ENCODE peak calls at places on chromosomes 6 and 20, in ten cellular contexts. N is B cell; D is IMR-90; T is fibroblast of lung; O is CD8-positive, alpha-beta T cell; X is choroid plexus epithelial cell; M is upper lobe of right lung; A is fibroblast of villous mesenchyme; P is bronchial epithelial cell; Q is GM10248. B is an unnamed sample.

GRCh38 chr20:32444474-32445220 is 86.5 kb downstream of the ASXL1 start:
- DNase-seq in M (no peak), A (no peak), P (no peak), X (no peak), N (peak; percentile 13), T (no peak), D (no peak), O (no peak), Q (no peak), B (no peak)

GRCh38 chr6:20362623-20363022 is 39.1 kb upstream of the E2F3 start:
- DNase-seq in O (no peak), A (no peak), M (no peak), P (no peak), T (no peak), Q (no peak), D (no peak), X (no peak), N (no peak), B (no peak)

GRCh38 chr20:47336013-47336754 is 20.3 kb downstream of the ZMYND8 start:
- DNase-seq in D (peak; percentile 87), N (no peak), O (no peak), P (no peak), T (peak; percentile 98), Q (no peak), A (peak; percentile 93), X (no peak), M (no peak), B (no peak)

GRCh38 chr6:116971959-116972358 is 94.9 kb downstream of the RFX6 start:
- DNase-seq in D (peak; percentile 31), X (peak; percentile 67), A (peak; percentile 28), P (peak; percentile 56), Q (peak; percentile 30), M (no peak), T (peak; percentile 23), N (no peak), O (no peak), B (no peak)

GRCh38 chr6:112665815-112666214 is 318.7 kb downstream of the RFPL4B start:
- DNase-seq in O (no peak), N (no peak), T (peak; percentile 68), P (peak; percentile 93), M (no peak), A (no peak), D (peak; percentile 77), X (peak; percentile 57), Q (no peak), B (no peak)

GRCh38 chr6:12570461-12571030 is 146.0 kb upstream of the PHACTR1 start:
- DNase-seq in X (no peak), P (peak; percentile 76), T (peak; percentile 67), D (peak; percentile 59), O (no peak), A (no peak), M (no peak), Q (no peak), N (no peak), B (no peak)

GRCh38 chr6:79076160-79076559 is 1.9 kb downstream of the PHIP start:
- DNase-seq in T (peak; percentile 17), A (peak; percentile 40), N (no peak), X (peak; percentile 18), M (no peak), O (no peak), P (peak; percentile 29), D (peak; percentile 5), Q (no peak), B (no peak)

GRCh38 chr6:25279748-25280616 is 808 bp downstream of the CARMIL1 start:
- DNase-seq in A (no peak), D (no peak), O (no peak), M (peak; percentile 70), P (no peak), Q (peak; percentile 49), T (no peak), X (no peak), N (no peak), B (no peak)

GRCh38 chr6:89951574-89952360 is 57.5 kb downstream of the GJA10 start:
- DNase-seq in M (no peak), A (no peak), N (peak; percentile 34), X (peak; percentile 62), P (no peak), T (peak; percentile 78), Q (no peak), O (no peak), D (peak; percentile 31), B (no peak)

GRCh38 chr6:26122402-26122792 is 35.2 kb downstream of the HFE start:
- DNase-seq in T (peak; percentile 43), N (no peak), X (no peak), P (no peak), M (no peak), A (no peak), D (no peak), Q (no peak), O (no peak), B (no peak)

GRCh38 chr6:136067731-136068341 is 182.3 kb downstream of the MTFR2 start:
- DNase-seq in M (no peak), D (peak; percentile 39), P (peak; percentile 90), T (peak; percentile 82), A (peak; percentile 62), N (no peak), Q (no peak), O (no peak), X (peak; percentile 77), B (no peak)

GRCh38 chr6:68458447-68458846 is 176.6 kb upstream of the ADGRB3 start:
- DNase-seq in Q (no peak), D (no peak), M (no peak), O (no peak), T (no peak), X (no peak), P (no peak), N (no peak), A (no peak), B (no peak)

GRCh38 chr6:88662163-88662580 is 301.2 kb downstream of the RNGTT start:
- DNase-seq in O (no peak), A (no peak), P (no peak), M (no peak), Q (peak; percentile 28), X (no peak), N (no peak), T (no peak), D (no peak), B (no peak)

GRCh38 chr20:51121901-51122412 is 99.0 kb upstream of the KCNG1 start:
- DNase-seq in O (no peak), X (peak; percentile 65), N (no peak), A (no peak), D (peak; percentile 52), M (no peak), T (peak; percentile 29), P (peak; percentile 64), Q (no peak), B (no peak)

GRCh38 chr6:151351731-151352130 is 39.6 kb downstream of the ZBTB2 start:
- DNase-seq in T (no peak), D (no peak), O (no peak), A (no peak), M (no peak), X (no peak), N (no peak), Q (no peak), P (no peak), B (no peak)

GRCh38 chr6:52352239-52353008 is 9.5 kb upstream of the PAQR8 start:
- DNase-seq in X (peak; percentile 95), T (peak; percentile 94), Q (peak; percentile 56), N (no peak), D (peak; percentile 98), P (peak; percentile 99), O (no peak), M (peak; percentile 67), A (peak; percentile 94), B (no peak)

GRCh38 chr6:8047466-8048292 is 16.5 kb downstream of the BLOC1S5 start:
- DNase-seq in D (peak; percentile 35), M (no peak), X (peak; percentile 72), O (no peak), Q (no peak), P (peak; percentile 91), N (no peak), A (peak; percentile 53), T (peak; percentile 55), B (no peak)

DNA sequence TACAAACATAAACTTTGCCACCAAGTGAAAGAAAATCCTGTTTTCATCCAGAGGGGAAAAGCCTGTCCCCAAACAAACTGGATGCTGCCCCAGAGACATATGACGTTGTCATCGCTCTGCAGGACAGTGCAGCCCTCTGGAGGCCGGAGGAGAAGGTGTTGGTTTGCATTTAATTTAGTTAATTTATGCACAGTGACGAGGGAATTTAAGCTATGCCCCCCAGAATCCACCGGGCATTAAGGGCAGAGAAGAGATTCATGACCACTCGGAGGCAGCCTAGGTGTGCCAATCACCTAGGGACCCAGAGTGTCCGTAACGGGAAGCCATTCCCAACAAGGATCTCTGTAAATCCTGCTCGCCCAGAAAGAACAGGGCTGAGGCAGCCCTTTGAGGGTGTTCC is 45.1 kb downstream of the NINL start:
- DNase-seq in M (no peak), P (peak; percentile 46), X (no peak), A (peak; percentile 34), O (no peak), Q (peak; percentile 40), D (no peak), T (peak; percentile 23), N (no peak), B (no peak)
- TF ChIP-seq CTCF in M (peak; percentile 41), P (peak; percentile 51), X (peak; percentile 59), A (peak; percentile 50), O (no peak), Q (peak; percentile 34), D (peak; percentile 32), T (peak; percentile 60), N (no peak), B (no peak)

GRCh38 chr20:58621906-58622548 is 29.1 kb upstream of the STX16 start:
- DNase-seq in D (no peak), N (no peak), X (no peak), A (no peak), P (no peak), T (no peak), M (no peak), O (no peak), Q (no peak), B (no peak)
- TF ChIP-seq CTCF in D (peak; percentile 18), N (no peak), X (peak; percentile 42), A (peak; percentile 39), P (peak; percentile 19), T (peak; percentile 30), M (no peak), O (no peak), Q (no peak), B (no peak)

GRCh38 chr20:14178952-14179351 is 158.5 kb downstream of the FLRT3 start:
- DNase-seq in Q (no peak), D (no peak), T (no peak), N (no peak), A (no peak), X (no peak), P (peak; percentile 35), O (no peak), M (no peak), B (no peak)

DNA sequence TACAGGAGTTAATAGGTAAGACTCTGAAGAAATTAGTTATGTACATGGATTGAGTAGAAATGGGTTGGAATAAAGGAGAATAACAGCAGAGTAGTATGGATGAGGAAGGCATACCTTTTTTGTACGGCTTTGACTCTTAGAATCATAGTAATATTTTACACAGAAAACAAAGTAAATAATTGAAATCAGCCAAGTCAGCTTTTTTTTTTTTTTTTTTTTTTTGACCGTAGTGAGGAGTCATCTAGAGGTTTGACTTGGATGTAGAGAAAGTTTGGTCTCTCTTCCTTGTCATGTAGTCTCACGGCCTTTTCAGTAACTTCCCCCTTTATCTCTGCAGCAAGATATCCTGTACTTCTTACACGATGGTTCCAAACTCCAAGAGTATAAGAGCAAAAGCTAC is 158.9 kb downstream of the FLRT3 start:
- DNase-seq in A (no peak), M (no peak), P (no peak), D (no peak), T (no peak), N (no peak), O (no peak), Q (no peak), X (no peak), B (no peak)
- TF ChIP-seq CTCF in A (no peak), M (no peak), P (no peak), D (no peak), T (no peak), N (no peak), O (no peak), Q (no peak), X (no peak), B (no peak)

GRCh38 chr6:125519367-125519766 is 217.6 kb upstream of the HDDC2 start:
- DNase-seq in N (no peak), Q (no peak), A (peak; percentile 14), X (no peak), D (no peak), T (no peak), O (no peak), M (no peak), P (peak; percentile 50), B (no peak)
- TF ChIP-seq CTCF in N (no peak), Q (no peak), A (no peak), X (no peak), D (no peak), T (no peak), O (no peak), M (no peak), P (no peak), B (no peak)

B was measured in natural killer cell.